ENCODE peak calls at places on chromosomes 3 and 15, in four cellular contexts. D is heart left ventricle; V is CD8-positive, alpha-beta memory T cell; W is epithelial cell of prostate. U is an unnamed sample.

GRCh38 chr3:196159952-196160804 is 51.0 kb downstream of the ZDHHC19 start:
- DNase-seq in D (no peak), V (no peak), W (peak), U (peak)

GRCh38 chr15:62564889-62565288 is 399.8 kb upstream of the C2CD4B start:
- DNase-seq in D (no peak), V (no peak), W (no peak), U (no peak)

GRCh38 chr3:13057641-13058040 is 15.6 kb downstream of the IQSEC1 start:
- DNase-seq in D (no peak), V (no peak), W (no peak), U (no peak)

GRCh38 chr15:43253431-43254403 is 13.0 kb downstream of the TGM5 start:
- DNase-seq in D (no peak), V (peak), W (peak), U (peak)

GRCh38 chr15:45719490-45719889 is 84.7 kb downstream of the SQOR start:
- DNase-seq in D (no peak), V (no peak), W (no peak), U (no peak)

GRCh38 chr3:158785972-158786371 is 15.9 kb upstream of the MFSD1 start:
- DNase-seq in D (no peak), V (no peak), W (no peak), U (no peak)

GRCh38 chr3:140715035-140715434 is 37.2 kb downstream of the TRIM42 start:
- DNase-seq in D (no peak), V (no peak), W (peak), U (no peak)

GRCh38 chr3:184663756-184664155 is 48.1 kb downstream of the MAGEF1 start:
- DNase-seq in D (no peak), V (no peak), W (no peak), U (no peak)

GRCh38 chr3:69013256-69014021 is at the start of gene EOGT:
- DNase-seq in D (peak), V (peak), W (no peak), U (peak)

GRCh38 chr3:122247087-122247824 is 63.8 kb downstream of the CASR start:
- DNase-seq in D (no peak), V (no peak), W (no peak), U (no peak)

GRCh38 chr15:31016446-31016915 is 25.1 kb upstream of the MTMR10 start:
- DNase-seq in D (no peak), V (no peak), W (peak), U (no peak)

GRCh38 chr3:119318871-119319270 is 24.7 kb downstream of the ARHGAP31 start:
- DNase-seq in D (no peak), V (no peak), W (no peak), U (no peak)

GRCh38 chr3:111989061-111989678 is 9.6 kb upstream of the TAGLN3 start:
- DNase-seq in D (no peak), V (no peak), W (no peak), U (no peak)

GRCh38 chr3:81859524-81859923 is 98.1 kb upstream of the GBE1 start:
- DNase-seq in D (no peak), V (no peak), W (no peak), U (no peak)

GRCh38 chr3:122357828-122358617 is 25.0 kb downstream of the MIX23 start:
- DNase-seq in D (no peak), V (no peak), W (no peak), U (no peak)

GRCh38 chr3:43076857-43077256 is 29.0 kb downstream of the POMGNT2 start:
- DNase-seq in D (no peak), V (no peak), W (no peak), U (no peak)

GRCh38 chr3:159953320-159953719 is 35.3 kb upstream of the IL12A start:
- DNase-seq in D (no peak), V (no peak), W (no peak), U (no peak)

GRCh38 chr15:51621917-51622268 is 678 bp downstream of the DMXL2 start:
- DNase-seq in D (peak), V (no peak), W (peak), U (peak)

GRCh38 chr15:91593081-91593480 is 260.4 kb upstream of the SLCO3A1 start:
- DNase-seq in D (no peak), V (no peak), W (peak), U (no peak)

GRCh38 chr3:176167272-176167671 is 1030.0 kb downstream of the TBL1XR1 start:
- DNase-seq in D (no peak), V (no peak), W (peak), U (peak)

GRCh38 chr3:60594025-60594424 is 657.2 kb downstream of the FHIT start:
- DNase-seq in D (peak), V (no peak), W (peak), U (peak)

GRCh38 chr3:135896613-135897012 is 68.9 kb upstream of the PPP2R3A start:
- DNase-seq in D (no peak), V (no peak), W (no peak), U (no peak)

GRCh38 chr15:88498991-88499390 is 31.5 kb downstream of the MRPS11 start:
- DNase-seq in D (peak), V (no peak), W (no peak), U (no peak)

GRCh38 chr3:183122257-183122932 is 23.1 kb upstream of the MCCC1 start:
- DNase-seq in D (no peak), V (no peak), W (no peak), U (peak)

GRCh38 chr3:15796331-15796730 is 1.4 kb downstream of the ANKRD28 start:
- DNase-seq in D (no peak), V (no peak), W (no peak), U (no peak)

GRCh38 chr3:157088133-157088488 is 71.8 kb downstream of the CCNL1 start:
- DNase-seq in D (no peak), V (no peak), W (no peak), U (no peak)

GRCh38 chr3:116512931-116513330 is 67.6 kb upstream of the LSAMP start:
- DNase-seq in D (no peak), V (no peak), W (no peak), U (no peak)

GRCh38 chr15:36175181-36175750 is 404.2 kb upstream of the CDIN1 start:
- DNase-seq in D (no peak), V (no peak), W (no peak), U (no peak)

GRCh38 chr3:153163349-153164008 is 1.5 kb downstream of the RAP2B start:
- DNase-seq in D (no peak), V (no peak), W (no peak), U (peak)

GRCh38 chr3:177150970-177151627 is 46.2 kb downstream of the TBL1XR1 start:
- DNase-seq in D (no peak), V (no peak), W (peak), U (peak)

GRCh38 chr3:72144773-72145505 is 360.0 kb upstream of the PROK2 start:
- DNase-seq in D (peak), V (no peak), W (no peak), U (no peak)

GRCh38 chr3:173799073-173799830 is 401.7 kb downstream of the NLGN1 start:
- DNase-seq in D (no peak), V (no peak), W (no peak), U (no peak)

GRCh38 chr3:177463863-177464262 is 266.6 kb upstream of the TBL1XR1 start:
- DNase-seq in D (no peak), V (no peak), W (no peak), U (no peak)

GRCh38 chr3:128726691-128727031 is 678 bp downstream of the RAB7A start:
- DNase-seq in D (peak), V (peak), W (peak), U (peak)

GRCh38 chr15:89852342-89853005 is 37.8 kb upstream of the ANPEP start:
- DNase-seq in D (no peak), V (no peak), W (no peak), U (no peak)

GRCh38 chr15:78264304-78265136 is at the start of gene DNAJA4:
- DNase-seq in D (peak), V (peak), W (no peak), U (no peak)

GRCh38 chr3:15284121-15284889 is 48.1 kb downstream of the SH3BP5 start:
- DNase-seq in D (peak), V (no peak), W (no peak), U (no peak)

GRCh38 chr3:153373571-153373970 is 211.5 kb downstream of the RAP2B start:
- DNase-seq in D (peak), V (no peak), W (no peak), U (no peak)

GRCh38 chr15:50735156-50735555 is 30.4 kb downstream of the SPPL2A start:
- DNase-seq in D (no peak), V (no peak), W (no peak), U (no peak)

DNA sequence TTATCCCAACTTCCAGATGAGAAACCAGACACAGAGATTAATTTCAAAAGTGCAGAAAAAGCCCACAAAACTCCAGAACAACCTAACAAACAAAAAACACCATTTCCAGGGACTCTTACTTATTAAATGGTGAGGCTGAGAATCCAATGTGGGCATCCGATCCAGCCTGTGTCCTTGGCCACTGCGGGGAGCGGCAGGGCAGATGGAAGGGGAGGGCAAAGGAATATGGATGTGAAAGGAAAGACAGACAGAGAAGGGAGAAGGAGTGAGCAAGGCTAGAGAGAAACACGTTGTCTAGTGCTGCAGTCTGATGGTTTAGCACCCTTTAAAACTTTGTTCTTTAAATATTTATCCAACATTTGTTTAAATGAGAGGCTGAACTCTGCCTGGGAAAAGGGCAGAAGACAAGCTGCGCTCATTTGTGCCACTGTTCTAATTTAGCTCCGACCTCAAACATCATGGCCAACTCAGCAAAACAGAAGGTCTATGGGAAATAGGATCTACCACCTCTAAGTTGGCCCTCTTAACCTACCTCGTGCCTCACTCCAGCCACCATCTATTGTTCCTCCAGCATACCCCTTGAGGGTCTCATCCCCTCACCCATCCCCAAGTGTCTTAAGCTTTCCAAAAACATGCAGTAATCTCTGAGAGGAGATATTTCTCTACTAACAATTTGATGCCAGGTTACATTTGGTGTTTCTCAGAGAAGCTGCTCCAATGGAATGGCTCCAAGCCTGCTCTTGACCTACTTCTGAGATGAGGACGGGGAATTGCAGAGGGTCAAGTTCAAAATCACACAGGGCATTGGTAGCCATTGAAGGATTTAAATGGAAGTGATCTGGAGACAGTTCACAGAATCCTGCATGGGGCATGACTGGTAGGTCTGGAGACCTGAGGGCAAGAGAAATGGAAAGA is 77.4 kb downstream of the CD47 start:
- DNase-seq in D (no peak), V (no peak), W (no peak), U (no peak)
- H3K27ac ChIP-seq in D (no peak), V (no peak), W (no peak), U (no peak)

GRCh38 chr15:25236861-25237155 is 202.0 kb downstream of the UBE3A start:
- DNase-seq in D (no peak), V (no peak), W (no peak), U (no peak)
- H3K27ac ChIP-seq in D (no peak), V (no peak), W (no peak), U (no peak)

DNA sequence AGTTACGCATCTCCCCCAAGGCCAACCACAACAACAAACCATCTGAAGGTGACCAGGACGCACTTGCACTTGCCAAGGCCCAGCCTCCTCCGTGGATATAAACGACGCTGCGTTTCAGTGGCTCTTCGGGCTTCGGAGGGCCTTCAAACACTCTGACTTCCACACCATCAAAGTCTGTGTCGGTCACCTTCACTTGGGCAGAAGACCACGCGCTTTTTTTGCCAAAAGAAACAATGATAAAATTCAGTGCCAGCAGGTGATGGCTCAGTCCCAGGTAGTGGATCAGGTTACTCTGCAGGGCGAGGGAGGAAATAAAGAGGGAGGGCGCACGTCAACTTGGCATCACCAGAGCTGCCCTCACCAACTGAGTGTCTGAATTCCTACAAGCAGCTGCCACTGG is 63.0 kb downstream of the NCEH1 start:
- DNase-seq in D (no peak), V (no peak), W (peak), U (no peak)
- H3K27ac ChIP-seq in D (peak), V (no peak), W (peak), U (peak)

GRCh38 chr15:92806763-92807162 is 93.4 kb upstream of the CHD2 start:
- DNase-seq in D (no peak), V (no peak), W (no peak), U (no peak)
- H3K27ac ChIP-seq in D (no peak), V (no peak), W (no peak), U (peak)

GRCh38 chr3:146374146-146374545 is 95.2 kb downstream of the PLSCR2 start:
- DNase-seq in D (no peak), V (no peak), W (no peak), U (no peak)
- H3K27ac ChIP-seq in D (no peak), V (no peak), W (no peak), U (no peak)

GRCh38 chr15:85821545-85821944 is 26.8 kb upstream of the KLHL25 start:
- DNase-seq in D (no peak), V (no peak), W (no peak), U (no peak)
- H3K27ac ChIP-seq in D (no peak), V (no peak), W (no peak), U (no peak)

GRCh38 chr15:70791248-70791647 is 27.9 kb upstream of the UACA start:
- DNase-seq in D (no peak), V (no peak), W (no peak), U (no peak)
- H3K27ac ChIP-seq in D (no peak), V (no peak), W (no peak), U (no peak)

GRCh38 chr3:149455989-149456388 is 18.5 kb upstream of the TM4SF4 start:
- DNase-seq in D (no peak), V (no peak), W (no peak), U (no peak)

GRCh38 chr3:149452036-149452435 is 22.5 kb upstream of the TM4SF4 start:
- DNase-seq in D (no peak), V (no peak), W (no peak), U (no peak)

GRCh38 chr3:149454746-149455145 is 19.8 kb upstream of the TM4SF4 start:
- DNase-seq in D (no peak), V (no peak), W (no peak), U (no peak)

GRCh38 chr3:149453140-149453805 is 21.2 kb upstream of the TM4SF4 start:
- DNase-seq in D (no peak), V (no peak), W (no peak), U (no peak)

DNA sequence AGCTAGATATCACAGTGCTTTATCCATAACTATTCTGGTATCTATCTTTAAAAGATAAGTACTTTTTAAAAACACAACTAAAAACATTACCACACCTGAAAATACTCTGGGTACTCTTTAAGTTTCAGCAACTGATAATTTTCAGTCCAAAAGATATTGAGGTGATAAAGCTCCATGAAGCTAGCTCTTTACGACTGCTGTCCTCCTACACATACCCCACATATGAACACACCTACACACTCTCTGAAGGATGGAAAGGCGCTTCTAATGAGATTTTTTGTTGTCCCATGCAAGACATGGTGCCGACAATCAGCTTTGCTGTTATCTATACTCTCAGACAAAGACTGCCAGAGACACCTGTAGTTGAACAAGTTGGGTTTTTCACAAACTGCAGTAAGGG is 19.1 kb upstream of the TM4SF4 start:
- DNase-seq in D (no peak), V (no peak), W (no peak), U (no peak)
- H3K27ac ChIP-seq in D (no peak), V (no peak), W (no peak), U (no peak)

GRCh38 chr3:125120370-125121122 is 64.7 kb upstream of the HEG1 start:
- DNase-seq in D (no peak), V (no peak), W (no peak), U (no peak)

GRCh38 chr3:125116311-125117069 is 60.7 kb upstream of the HEG1 start:
- DNase-seq in D (peak), V (no peak), W (peak), U (peak)

GRCh38 chr3:125117631-125118191 is 61.9 kb upstream of the HEG1 start:
- DNase-seq in D (no peak), V (no peak), W (no peak), U (no peak)

GRCh38 chr3:125119752-125120369 is 64.1 kb upstream of the HEG1 start:
- DNase-seq in D (no peak), V (no peak), W (no peak), U (no peak)

GRCh38 chr3:125118600-125118999 is 62.8 kb upstream of the HEG1 start:
- DNase-seq in D (no peak), V (no peak), W (no peak), U (no peak)
- H3K27ac ChIP-seq in D (no peak), V (no peak), W (no peak), U (peak)

DNA sequence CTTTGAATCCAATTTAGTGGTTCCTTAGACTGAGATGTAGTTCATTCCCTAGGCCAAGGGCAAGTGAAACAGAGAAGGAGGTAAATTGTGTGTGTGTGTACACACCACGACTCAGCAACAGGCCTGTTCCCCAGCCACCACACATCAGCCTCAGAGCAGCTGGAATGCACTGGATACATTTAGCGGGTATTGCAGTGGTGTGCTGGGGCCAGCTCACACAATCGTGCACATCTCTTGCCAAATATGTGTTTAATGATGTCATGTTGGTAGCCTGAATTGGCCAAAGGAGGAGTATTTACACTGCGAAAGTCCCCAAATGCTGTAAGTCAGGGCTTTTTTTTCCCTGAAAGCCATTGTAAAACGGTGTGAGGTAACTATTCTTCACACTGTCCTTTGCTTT is 82.3 kb downstream of the RBPMS2 start:
- DNase-seq in D (no peak), V (no peak), W (no peak), U (no peak)
- H3K27ac ChIP-seq in D (peak), V (no peak), W (no peak), U (peak)